ENCODE peak calls at places on chromosomes 2 and 18, in six cellular contexts. E is CD4-positive, CD25-positive, alpha-beta regulatory T cell; D is IMR-90; S is aorta; J is tibial nerve; O is AG04449. Z is an unnamed sample.

GRCh38 chr2:214542251-214542650 is 131.4 kb downstream of the VWC2L start:
- DNase-seq in D (peak), S (no peak), O (no peak), J (no peak), E (no peak), Z (no peak)

GRCh38 chr2:29850794-29851193 is 70.6 kb downstream of the ALK start:
- DNase-seq in J (no peak), S (no peak), E (no peak), O (no peak), D (no peak), Z (no peak)

GRCh38 chr2:13901526-13901925 is 731.0 kb upstream of the LRATD1 start:
- DNase-seq in O (no peak), E (no peak), J (no peak), S (no peak), D (no peak), Z (no peak)

GRCh38 chr2:198287706-198288105 is 483.3 kb downstream of the PLCL1 start:
- DNase-seq in D (no peak), J (no peak), E (no peak), O (no peak), S (no peak), Z (no peak)

GRCh38 chr2:44736270-44736942 is 205.1 kb upstream of the SIX3 start:
- DNase-seq in J (no peak), S (no peak), E (no peak), D (no peak), O (no peak), Z (no peak)

GRCh38 chr2:55917117-55917516 is 6.5 kb downstream of the EFEMP1 start:
- DNase-seq in O (no peak), J (no peak), D (no peak), E (no peak), S (no peak), Z (no peak)

GRCh38 chr2:193581807-193582206 is 1387.1 kb upstream of the TMEFF2 start:
- DNase-seq in J (no peak), O (no peak), E (no peak), S (no peak), D (no peak), Z (no peak)

GRCh38 chr18:48441405-48441881 is 32.3 kb upstream of the ZBTB7C start:
- DNase-seq in D (no peak), E (no peak), J (no peak), O (no peak), S (peak), Z (peak)

GRCh38 chr2:68643011-68643873 is at the start of gene PROKR1:
- DNase-seq in O (no peak), E (no peak), D (no peak), S (peak), J (no peak), Z (peak)

GRCh38 chr2:178484245-178485041 is 4.2 kb downstream of the PLEKHA3 start:
- DNase-seq in O (no peak), E (no peak), S (no peak), D (peak), J (peak), Z (peak)
- H3K4me3 ChIP-seq in O (no peak), E (no peak), S (no peak), D (no peak), J (no peak), Z (no peak)

GRCh38 chr18:35822431-35822830 is 150.0 kb upstream of the RMP24 start:
- DNase-seq in J (no peak), S (no peak), O (no peak), D (no peak), E (no peak), Z (no peak)

GRCh38 chr18:35816003-35816402 is 156.5 kb upstream of the RMP24 start:
- DNase-seq in E (no peak), D (no peak), J (no peak), S (no peak), O (no peak), Z (no peak)

GRCh38 chr18:35817604-35818352 is 154.7 kb upstream of the RMP24 start:
- DNase-seq in J (no peak), E (no peak), S (no peak), O (no peak), D (no peak), Z (no peak)

DNA sequence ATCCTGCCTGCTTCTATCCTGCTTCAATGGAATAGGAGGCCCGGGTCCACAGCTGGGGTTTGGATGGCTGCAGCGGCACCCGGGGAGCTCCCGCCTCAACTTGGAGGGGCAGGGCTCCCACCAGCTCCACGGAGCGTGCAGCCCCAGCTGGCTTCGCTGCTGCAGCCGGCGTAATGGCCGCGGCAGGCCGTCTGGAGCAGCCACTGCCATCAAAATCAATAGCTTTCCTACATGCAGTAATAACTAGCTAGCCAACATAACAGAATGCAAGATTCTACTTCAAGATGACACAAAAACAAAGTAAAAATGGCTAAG is 154.2 kb upstream of the RMP24 start:
- DNase-seq in D (no peak), J (no peak), O (no peak), S (no peak), E (no peak), Z (no peak)
- H3K4me3 ChIP-seq in D (no peak), J (no peak), O (no peak), S (no peak), E (no peak), Z (no peak)

DNA sequence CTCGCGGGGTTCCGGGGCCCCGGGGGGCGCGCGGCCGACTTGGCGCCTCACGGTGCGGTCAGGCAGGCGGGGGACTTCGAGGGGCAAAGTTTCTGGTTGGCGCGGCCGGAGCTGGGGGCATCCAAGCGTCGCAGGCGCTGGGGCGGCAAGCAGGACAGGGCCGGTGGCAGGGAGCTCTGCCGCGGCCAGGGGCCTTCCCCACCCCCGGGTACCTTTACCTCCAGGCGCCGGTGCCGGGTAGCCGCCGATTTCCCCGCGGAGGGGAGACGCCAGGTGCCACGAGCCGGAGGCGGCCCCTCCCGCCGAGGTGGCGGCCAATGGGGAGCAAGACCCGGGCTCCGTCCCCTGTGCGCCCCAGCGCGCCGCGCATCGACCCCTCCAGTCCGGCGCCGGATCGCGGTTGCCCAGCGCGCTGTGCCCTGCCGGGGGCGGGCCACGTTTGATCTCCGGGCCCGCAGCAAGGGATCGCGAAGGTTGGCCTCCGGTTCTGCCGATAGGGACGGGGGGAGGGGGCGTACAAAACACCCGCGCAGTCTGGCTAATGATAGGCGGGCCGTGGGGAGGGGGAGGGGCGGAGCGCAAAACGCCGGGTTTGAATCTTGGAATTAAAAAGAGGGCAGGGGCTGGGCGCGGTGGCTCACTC is at the start of gene ST8SIA5:
- DNase-seq in O (no peak), D (no peak), J (no peak), S (no peak), E (no peak), Z (no peak)
- H3K4me3 ChIP-seq in O (no peak), D (no peak), J (no peak), S (peak), E (no peak), Z (no peak)

DNA sequence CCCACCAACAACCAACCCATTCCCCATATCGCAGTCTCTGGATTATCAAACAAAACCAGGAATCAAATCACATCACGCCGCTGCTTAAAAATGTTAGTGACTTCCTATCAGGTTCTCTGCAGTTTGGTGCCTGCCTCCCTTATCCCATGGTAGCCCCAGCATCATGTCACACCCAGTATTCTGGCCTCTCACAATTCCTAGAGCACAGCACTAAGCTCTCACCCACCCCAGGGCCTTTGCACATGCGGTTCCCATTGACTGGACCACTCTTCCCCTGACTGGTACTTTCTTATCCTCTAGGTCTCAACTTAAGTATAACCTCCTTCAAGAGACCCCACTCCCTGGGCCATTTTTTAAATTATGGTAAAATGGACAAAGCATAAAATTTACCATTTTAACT is 12.8 kb downstream of the ATP8B1 start:
- DNase-seq in E (no peak), O (no peak), S (no peak), J (no peak), D (no peak), Z (no peak)
- H3K4me3 ChIP-seq in E (no peak), O (no peak), S (no peak), J (no peak), D (no peak), Z (no peak)